ENCODE peak calls at places on chromosomes 7 and 10, in six cellular contexts. D is A549, G is HepG2, R is upper lobe of left lung, M is GM12878, C is K562. U is an unnamed sample.

GRCh38 chr7:24381919-24382505 is 98.0 kb downstream of the NPY start:
- ATAC-seq in D (peak; percentile 76), G (peak; percentile 90), R (no peak), M (peak; percentile 94), C (peak; percentile 80), U (no peak)

GRCh38 chr7:74387606-74388005 is 66.1 kb upstream of the GTF2IRD1 start:
- ATAC-seq in D (no peak), G (no peak), R (no peak), M (no peak), C (no peak), U (no peak)

GRCh38 chr7:95684037-95684436 is 87.7 kb upstream of the PDK4 start:
- ATAC-seq in D (peak; percentile 56), G (no peak), R (no peak), M (peak; percentile 67), C (peak; percentile 63), U (peak; percentile 75)

GRCh38 chr7:45690762-45691150 is 116.6 kb downstream of the ADCY1 start:
- ATAC-seq in D (no peak), G (peak; percentile 30), R (no peak), M (no peak), C (no peak), U (no peak)

GRCh38 chr10:91380873-91381561 is 29.1 kb upstream of the HECTD2 start:
- ATAC-seq in D (no peak), G (peak; percentile 59), R (peak; percentile 57), M (no peak), C (peak; percentile 68), U (no peak)

GRCh38 chr10:43315535-43316245 is 48.8 kb upstream of the RASGEF1A start:
- ATAC-seq in D (no peak), G (peak; percentile 42), R (no peak), M (no peak), C (no peak), U (peak; percentile 23)

GRCh38 chr7:130114776-130115175 is 44.4 kb downstream of the KLHDC10 start:
- ATAC-seq in D (no peak), G (no peak), R (no peak), M (no peak), C (no peak), U (no peak)

GRCh38 chr7:89003619-89003956 is 208.1 kb upstream of the TEX47 start:
- ATAC-seq in D (no peak), G (no peak), R (no peak), M (peak; percentile 89), C (no peak), U (no peak)

GRCh38 chr7:134313543-134313942 is 3.2 kb downstream of the SLC35B4 start:
- ATAC-seq in D (no peak), G (no peak), R (no peak), M (no peak), C (no peak), U (no peak)

GRCh38 chr7:35816514-35816913 is 15.7 kb downstream of the SEPTIN7 start:
- ATAC-seq in D (no peak), G (no peak), R (no peak), M (no peak), C (no peak), U (no peak)

GRCh38 chr10:117565068-117565467 is 22.5 kb downstream of the EMX2 start:
- ATAC-seq in D (no peak), G (no peak), R (no peak), M (no peak), C (no peak), U (no peak)

GRCh38 chr7:155306677-155307470 is 9.2 kb downstream of the INSIG1 start:
- ATAC-seq in D (no peak), G (no peak), R (no peak), M (peak; percentile 18), C (no peak), U (no peak)

GRCh38 chr10:92121686-92122492 is 169.0 kb downstream of the CPEB3 start:
- ATAC-seq in D (no peak), G (peak; percentile 84), R (no peak), M (no peak), C (no peak), U (no peak)

GRCh38 chr7:149027560-149028345 is 552 bp downstream of the PDIA4 start:
- ATAC-seq in D (no peak), G (peak; percentile 1), R (no peak), M (no peak), C (peak; percentile 1), U (no peak)

GRCh38 chr7:149027055-149027454 is 1.2 kb downstream of the PDIA4 start:
- ATAC-seq in D (no peak), G (no peak), R (no peak), M (no peak), C (no peak), U (no peak)

GRCh38 chr7:149023662-149024061 is 4.6 kb downstream of the PDIA4 start:
- ATAC-seq in D (no peak), G (no peak), R (no peak), M (no peak), C (no peak), U (no peak)

GRCh38 chr7:149031353-149031910 is 3.1 kb upstream of the PDIA4 start:
- ATAC-seq in D (no peak), G (no peak), R (no peak), M (no peak), C (no peak), U (no peak)

GRCh38 chr7:149028346-149029109 is at the start of gene PDIA4:
- ATAC-seq in D (peak; percentile 97), G (peak; percentile 95), R (peak; percentile 100), M (peak; percentile 94), C (peak; percentile 96), U (peak; percentile 98)
- TF ChIP-seq EP300 in D (no peak), G (no peak), R (no peak), M (no peak), C (peak; percentile 34), U (no peak)

GRCh38 chr7:47452295-47452694 is 129.6 kb downstream of the TNS3 start:
- ATAC-seq in D (no peak), G (no peak), R (no peak), M (no peak), C (no peak), U (no peak)
- H3K4me1 ChIP-seq in D (peaks cover 88% of the 10 kb centered on the region), G (peaks cover 28% of the 10 kb centered on the region), R (peaks cover 39% of the 10 kb centered on the region), M (no peaks in the 10 kb centered on the region), C (no peaks in the 10 kb centered on the region), U (peaks cover 56% of the 10 kb centered on the region)

GRCh38 chr10:7634142-7634894 is 32.4 kb downstream of the ITIH5 start:
- ATAC-seq in D (no peak), G (no peak), R (no peak), M (no peak), C (no peak), U (peak; percentile 80)
- H3K27ac ChIP-seq in D (no peak overlapping the region), G (no peak overlapping the region), R (peak overlapping the region; percentile 57), M (no peak overlapping the region), C (no peak overlapping the region), U (peak overlapping the region; percentile 71)

GRCh38 chr7:50534690-50535290 is 30.4 kb downstream of the DDC start:
- ATAC-seq in D (peak; percentile 98), G (peak; percentile 86), R (peak; percentile 6), M (no peak), C (peak; percentile 95), U (no peak)
- TF ChIP-seq EP300 in D (no peak), G (no peak), R (no peak), M (no peak), C (peak; percentile 84), U (no peak)

U was measured in gastroesophageal sphincter.